ENCODE peak calls at places on chromosomes 11 and 22, in nine cellular contexts. W, Y, T, E, S, U, D, X and Q are unnamed samples.
A peak's percentile ranks its signal among the peaks of the same experiment; 100 is the strongest.

GRCh38 chr22:35564975-35565867 is 24.6 kb downstream of the RASD2 start:
- DNase-seq in W (no peak), E (no peak), T (no peak), S (no peak), X (no peak), D (no peak), Y (no peak), U (no peak), Q (no peak)

GRCh38 chr11:65524747-65525658 is at the start of gene SCYL1:
- DNase-seq in X (peak; percentile 85), Y (peak; percentile 87), S (peak; percentile 78), W (peak; percentile 76), T (peak; percentile 86), U (peak; percentile 72), E (peak; percentile 86), D (peak; percentile 86), Q (peak; percentile 74)

GRCh38 chr11:119805663-119806062 is 76.7 kb upstream of the NECTIN1 start:
- DNase-seq in W (no peak), E (no peak), S (no peak), T (no peak), D (no peak), X (peak; percentile 18), U (no peak), Y (no peak), Q (no peak)

GRCh38 chr11:44203270-44204043 is 106.5 kb downstream of the ALX4 start:
- DNase-seq in Y (no peak), S (no peak), D (no peak), W (no peak), E (no peak), U (no peak), T (peak; percentile 28), X (no peak), Q (peak; percentile 85)

GRCh38 chr22:21816787-21817496 is 50.5 kb downstream of the MAPK1 start:
- DNase-seq in D (no peak), E (no peak), X (no peak), Y (peak; percentile 68), S (no peak), T (no peak), W (peak; percentile 6), U (peak; percentile 68), Q (peak; percentile 88)

GRCh38 chr11:67372232-67372992 is 986 bp downstream of the CLCF1 start:
- DNase-seq in U (no peak), W (peak; percentile 19), S (no peak), D (no peak), E (no peak), Y (no peak), X (peak; percentile 67), T (peak; percentile 53), Q (no peak)

GRCh38 chr11:96465537-96465936 is 75.7 kb downstream of the JRKL start:
- DNase-seq in S (no peak), D (no peak), U (no peak), T (no peak), Y (no peak), W (no peak), X (no peak), E (no peak), Q (no peak)

GRCh38 chr22:30610299-30610698 is 3.3 kb downstream of the TCN2 start:
- DNase-seq in T (no peak), D (no peak), U (no peak), X (peak; percentile 75), S (no peak), E (peak; percentile 38), W (no peak), Y (no peak), Q (no peak)

GRCh38 chr11:7514099-7514725 is 413 bp downstream of the PPFIBP2 start:
- DNase-seq in E (peak; percentile 41), D (peak; percentile 74), S (peak; percentile 8), W (no peak), U (peak; percentile 6), T (no peak), X (peak; percentile 58), Y (no peak), Q (peak; percentile 39)

GRCh38 chr11:76410771-76411423 is 29.8 kb downstream of the GVQW3 start:
- DNase-seq in D (no peak), W (no peak), X (no peak), T (no peak), U (no peak), E (no peak), S (no peak), Y (no peak), Q (no peak)

GRCh38 chr11:76408171-76408965 is 27.2 kb downstream of the GVQW3 start:
- DNase-seq in W (no peak), D (no peak), S (no peak), E (no peak), Y (no peak), T (no peak), U (no peak), X (no peak), Q (no peak)
- H3K27ac ChIP-seq in W (no peak overlapping the region), D (no peak overlapping the region), S (no peak overlapping the region), E (no peak overlapping the region), Y (no peak overlapping the region), T (no peak overlapping the region), U (no peak overlapping the region), X (no peak overlapping the region), Q (no peak overlapping the region)

GRCh38 chr11:128707671-128708070 is 13.8 kb downstream of the FLI1 start:
- DNase-seq in X (no peak), E (no peak), T (no peak), W (no peak), U (no peak), D (no peak), S (no peak), Y (no peak), Q (no peak)
- H3K27ac ChIP-seq in X (peak overlapping the region; percentile 58), E (no peak overlapping the region), T (peak overlapping the region; percentile 72), W (no peak overlapping the region), U (no peak overlapping the region), D (no peak overlapping the region), S (no peak overlapping the region), Y (no peak overlapping the region), Q (no peak overlapping the region)

GRCh38 chr11:121575963-121576290 is 123.2 kb upstream of the SORL1-AS1 start:
- DNase-seq in S (no peak), X (no peak), T (no peak), D (no peak), U (no peak), W (no peak), E (no peak), Y (no peak), Q (no peak)
- H3K27ac ChIP-seq in S (no peak overlapping the region), X (peak overlapping the region; percentile 37), T (no peak overlapping the region), D (no peak overlapping the region), U (no peak overlapping the region), W (no peak overlapping the region), E (no peak overlapping the region), Y (no peak overlapping the region), Q (no peak overlapping the region)

DNA sequence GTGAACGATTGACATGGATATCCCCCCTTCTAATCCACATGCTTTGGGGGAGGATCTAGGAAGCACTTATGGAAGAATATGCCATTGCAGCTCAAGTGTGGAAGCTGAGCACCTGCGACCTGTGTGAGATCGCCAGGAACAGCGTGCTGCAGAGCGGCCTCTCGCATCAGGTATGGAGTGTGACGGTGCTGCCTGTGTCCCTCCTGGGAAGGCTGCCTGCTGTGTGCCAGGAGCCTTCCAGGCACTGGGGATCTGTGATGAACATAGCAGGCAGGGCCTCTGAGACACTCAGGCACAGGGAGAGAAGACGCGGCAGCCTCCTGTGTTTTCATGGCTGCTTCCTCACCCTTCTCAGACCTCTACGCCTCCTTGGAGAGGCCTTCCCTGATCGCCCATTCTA is 36.5 kb downstream of the RNF141 start:
- DNase-seq in T (no peak), E (no peak), S (no peak), X (no peak), W (no peak), Y (no peak), D (no peak), U (no peak), Q (no peak)
- H3K27ac ChIP-seq in T (no peak overlapping the region), E (no peak overlapping the region), S (no peak overlapping the region), X (no peak overlapping the region), W (no peak overlapping the region), Y (no peak overlapping the region), D (no peak overlapping the region), U (no peak overlapping the region), Q (no peak overlapping the region)

GRCh38 chr22:37284126-37284806 is 2.0 kb downstream of the CYTH4 start:
- DNase-seq in U (no peak), D (no peak), Y (no peak), T (no peak), S (no peak), W (no peak), X (no peak), E (no peak), Q (no peak)
- H3K27ac ChIP-seq in U (peak overlapping the region; percentile 70), D (peak overlapping the region; percentile 38), Y (no peak overlapping the region), T (peak overlapping the region; percentile 60), S (peak overlapping the region; percentile 90), W (peak overlapping the region; percentile 80), X (peak overlapping the region; percentile 76), E (no peak overlapping the region), Q (no peak overlapping the region)

GRCh38 chr11:95156133-95156731 is 66.6 kb downstream of the ENDOD1 start:
- DNase-seq in W (no peak), U (no peak), T (no peak), Y (no peak), S (no peak), E (no peak), X (no peak), D (no peak), Q (no peak)
- H3K27ac ChIP-seq in W (no peak overlapping the region), U (no peak overlapping the region), T (peak overlapping the region; percentile 44), Y (no peak overlapping the region), S (no peak overlapping the region), E (no peak overlapping the region), X (peak overlapping the region; percentile 8), D (peak overlapping the region; percentile 78), Q (no peak overlapping the region)